ENCODE peak calls at places on chromosomes 3 and 15, in five cellular contexts. S is left cardiac atrium, H is T-helper 2 cell, I is IMR-90, K is head of caudate nucleus. A is an unnamed sample.

GRCh38 chr3:159620281-159620680 is 368.4 kb upstream of the IL12A start:
- DNase-seq in K (no peak), H (no peak), I (no peak), S (no peak), A (no peak)

GRCh38 chr3:164732166-164732565 is 346.1 kb downstream of the SI start:
- DNase-seq in S (no peak), I (no peak), H (no peak), K (no peak), A (no peak)

GRCh38 chr3:58009026-58009748 is 965 bp downstream of the FLNB start:
- DNase-seq in K (peak; percentile 49), H (peak; percentile 6), S (peak; percentile 33), I (no peak), A (no peak)

GRCh38 chr3:94098487-94098886 is 35.6 kb downstream of the NSUN3 start:
- DNase-seq in S (no peak), K (no peak), I (peak; percentile 5), H (no peak), A (no peak)

GRCh38 chr15:90545095-90545494 is 15.4 kb downstream of the CRTC3 start:
- DNase-seq in I (no peak), K (no peak), S (no peak), H (no peak), A (no peak)

GRCh38 chr3:128170866-128171516 is 17.7 kb downstream of the EEFSEC start:
- DNase-seq in H (no peak), K (peak; percentile 73), S (peak; percentile 65), I (peak; percentile 83), A (peak; percentile 73)

GRCh38 chr15:65209701-65210643 is 1.3 kb downstream of the CILP start:
- DNase-seq in S (no peak), K (no peak), H (no peak), I (no peak), A (peak; percentile 46)

GRCh38 chr3:18127181-18127863 is 297.8 kb downstream of the SATB1 start:
- DNase-seq in H (no peak), K (no peak), S (no peak), I (no peak), A (no peak)

GRCh38 chr15:20346082-20346805 is 195.4 kb downstream of the GOLGA6L6 start:
- DNase-seq in S (peak; percentile 20), I (no peak), H (no peak), K (peak; percentile 10), A (no peak)

GRCh38 chr3:59820352-59820934 is 770.6 kb upstream of the CFAP20DC start:
- DNase-seq in S (no peak), I (peak; percentile 61), H (no peak), K (no peak), A (no peak)

GRCh38 chr3:47022540-47023161 is 43.2 kb downstream of the NBEAL2 start:
- DNase-seq in I (peak; percentile 48), K (no peak), H (no peak), S (peak; percentile 28), A (no peak)

GRCh38 chr3:169668957-169669681 is 5.6 kb upstream of the MECOM start:
- DNase-seq in I (peak; percentile 50), S (peak; percentile 86), H (no peak), K (peak; percentile 72), A (peak; percentile 32)

GRCh38 chr3:69838696-69839515 is 99.6 kb downstream of the MITF start:
- DNase-seq in I (no peak), S (no peak), H (no peak), K (no peak), A (no peak)

GRCh38 chr15:101650145-101650544 is 2.0 kb downstream of the TM2D3 start:
- DNase-seq in I (no peak), H (no peak), S (no peak), K (no peak), A (no peak)

GRCh38 chr3:24521306-24522154 is 26.9 kb upstream of the THRB start:
- DNase-seq in I (no peak), S (peak; percentile 71), K (peak; percentile 34), H (no peak), A (peak; percentile 51)

GRCh38 chr15:34275721-34276120 is 50.9 kb downstream of the EMC4 start:
- DNase-seq in K (no peak), H (no peak), S (no peak), I (no peak), A (no peak)

GRCh38 chr3:146421814-146422748 is 47.3 kb downstream of the PLSCR2 start:
- DNase-seq in I (peak; percentile 82), K (no peak), S (no peak), H (no peak), A (no peak)

GRCh38 chr3:38343797-38344594 is 2.6 kb upstream of the XYLB start:
- DNase-seq in S (no peak), I (no peak), H (no peak), K (no peak), A (no peak)

GRCh38 chr3:171453175-171453868 is 6.9 kb downstream of the TNIK start:
- DNase-seq in I (no peak), K (peak; percentile 46), S (no peak), H (no peak), A (no peak)

GRCh38 chr15:84722628-84723027 is 6.7 kb upstream of the SEC11A start:
- DNase-seq in S (no peak), I (no peak), H (no peak), K (no peak), A (no peak)

GRCh38 chr3:160180581-160181216 is 44.5 kb upstream of the C3orf80 start:
- DNase-seq in H (no peak), S (no peak), I (no peak), K (no peak), A (peak; percentile 36)

GRCh38 chr3:12049675-12050074 is 45.5 kb downstream of the SYN2 start:
- DNase-seq in S (no peak), H (no peak), K (no peak), I (peak; percentile 3), A (no peak)

GRCh38 chr15:95446854-95447253 is 883.6 kb upstream of the NR2F2 start:
- DNase-seq in S (no peak), I (no peak), K (no peak), H (no peak), A (no peak)

GRCh38 chr3:71671176-71671845 is 53.9 kb downstream of the EIF4E3 start:
- DNase-seq in I (no peak), H (no peak), S (no peak), K (no peak), A (no peak)

GRCh38 chr15:80402339-80402738 is 1.8 kb upstream of the ARNT2 start:
- DNase-seq in S (no peak), I (no peak), H (no peak), K (no peak), A (no peak)

GRCh38 chr3:101216710-101217457 is 103.5 kb downstream of the IMPG2 start:
- DNase-seq in K (no peak), S (peak; percentile 55), H (no peak), I (peak; percentile 51), A (peak; percentile 81)

GRCh38 chr3:47794585-47794984 is 8.4 kb upstream of the DHX30 start:
- DNase-seq in I (no peak), H (no peak), K (no peak), S (no peak), A (no peak)

GRCh38 chr3:33658971-33659848 is 58.8 kb downstream of the CLASP2 start:
- DNase-seq in K (peak; percentile 95), I (peak; percentile 88), H (no peak), S (peak; percentile 73), A (peak; percentile 54)

GRCh38 chr3:168239287-168239686 is 143.6 kb upstream of the GOLIM4 start:
- DNase-seq in I (no peak), K (no peak), S (no peak), H (no peak), A (no peak)